ENCODE peak calls at places on chromosomes 6 and 20, in four cellular contexts. One of them, this sample, is unnamed.

GRCh38 chr6:159819932-159820640 is 20.0 kb downstream of the PNLDC1 start:
- DNase-seq in IMR-90: no peak
- DNase-seq in HepG2: no peak
- DNase-seq in K562: no peak
- DNase-seq in this sample: no peak

GRCh38 chr20:57514273-57514751 is 10.6 kb downstream of the CTCFL start:
- DNase-seq in IMR-90: peak; percentile 64
- DNase-seq in HepG2: peak; percentile 73
- DNase-seq in K562: peak; percentile 43
- DNase-seq in this sample: peak; percentile 77

GRCh38 chr20:2866236-2866635 is 7.0 kb upstream of the PTPRA start:
- DNase-seq in IMR-90: no peak
- DNase-seq in HepG2: no peak
- DNase-seq in K562: no peak
- DNase-seq in this sample: no peak

GRCh38 chr20:62980970-62981369 is 25.8 kb downstream of the BHLHE23 start:
- DNase-seq in IMR-90: no peak
- DNase-seq in HepG2: no peak
- DNase-seq in K562: no peak
- DNase-seq in this sample: peak; percentile 73

GRCh38 chr6:63804381-63804956 is 168.9 kb downstream of the PHF3 start:
- DNase-seq in IMR-90: peak; percentile 95
- DNase-seq in HepG2: no peak
- DNase-seq in K562: no peak
- DNase-seq in this sample: peak; percentile 57

GRCh38 chr6:149323925-149324324 is 6.4 kb downstream of the TAB2 start:
- DNase-seq in IMR-90: no peak
- DNase-seq in HepG2: no peak
- DNase-seq in K562: no peak
- DNase-seq in this sample: no peak

GRCh38 chr6:7112741-7113313 is 5.1 kb downstream of the RREB1 start:
- DNase-seq in IMR-90: no peak
- DNase-seq in HepG2: peak; percentile 69
- DNase-seq in K562: no peak
- DNase-seq in this sample: peak; percentile 23

GRCh38 chr6:127963495-127963894 is 62.6 kb upstream of the THEMIS start:
- DNase-seq in IMR-90: no peak
- DNase-seq in HepG2: no peak
- DNase-seq in K562: no peak
- DNase-seq in this sample: no peak

GRCh38 chr20:40687384-40688128 is 1.5 kb downstream of the MAFB start:
- DNase-seq in IMR-90: no peak
- DNase-seq in HepG2: no peak
- DNase-seq in K562: no peak
- DNase-seq in this sample: peak; percentile 67

GRCh38 chr20:507933-508332 is 35.7 kb downstream of the CSNK2A1 start:
- DNase-seq in IMR-90: peak; percentile 53
- DNase-seq in HepG2: no peak
- DNase-seq in K562: no peak
- DNase-seq in this sample: no peak

GRCh38 chr20:462199-462991 is at the start of gene TBC1D20:
- DNase-seq in IMR-90: peak; percentile 84
- DNase-seq in HepG2: peak; percentile 87
- DNase-seq in K562: peak; percentile 89
- DNase-seq in this sample: peak; percentile 95

GRCh38 chr20:24587384-24588046 is 118.1 kb downstream of the SYNDIG1 start:
- DNase-seq in IMR-90: no peak
- DNase-seq in HepG2: no peak
- DNase-seq in K562: no peak
- DNase-seq in this sample: peak; percentile 86

GRCh38 chr6:100152201-100152600 is 158.2 kb upstream of the MCHR2 start:
- DNase-seq in IMR-90: no peak
- DNase-seq in HepG2: no peak
- DNase-seq in K562: no peak
- DNase-seq in this sample: no peak

GRCh38 chr20:19260412-19261090 is 48.1 kb downstream of the SLC24A3 start:
- DNase-seq in IMR-90: no peak
- DNase-seq in HepG2: no peak
- DNase-seq in K562: no peak
- DNase-seq in this sample: no peak

GRCh38 chr20:33651562-33652048 is 10.5 kb upstream of the C20orf144 start:
- DNase-seq in IMR-90: no peak
- DNase-seq in HepG2: no peak
- DNase-seq in K562: no peak
- DNase-seq in this sample: no peak

GRCh38 chr6:54525731-54526130 is 217.5 kb downstream of the TINAG start:
- DNase-seq in IMR-90: peak; percentile 26
- DNase-seq in HepG2: no peak
- DNase-seq in K562: no peak
- DNase-seq in this sample: no peak

GRCh38 chr6:21337263-21337662 is 256.3 kb upstream of the SOX4 start:
- DNase-seq in IMR-90: no peak
- DNase-seq in HepG2: no peak
- DNase-seq in K562: no peak
- DNase-seq in this sample: no peak

GRCh38 chr6:71250050-71250689 is 38.4 kb upstream of the OGFRL1 start:
- DNase-seq in IMR-90: peak; percentile 87
- DNase-seq in HepG2: no peak
- DNase-seq in K562: no peak
- DNase-seq in this sample: no peak

GRCh38 chr6:56986611-56987010 is 31.7 kb downstream of the BEND6 start:
- DNase-seq in IMR-90: no peak
- DNase-seq in HepG2: no peak
- DNase-seq in K562: no peak
- DNase-seq in this sample: no peak

GRCh38 chr6:35727206-35727934 is 9.5 kb upstream of the ARMC12 start:
- DNase-seq in IMR-90: peak; percentile 60
- DNase-seq in HepG2: peak; percentile 65
- DNase-seq in K562: peak; percentile 81
- DNase-seq in this sample: peak; percentile 89

GRCh38 chr6:35727935-35728662 is 8.7 kb upstream of the ARMC12 start:
- DNase-seq in IMR-90: peak; percentile 94
- DNase-seq in HepG2: peak; percentile 76
- DNase-seq in K562: peak; percentile 93
- DNase-seq in this sample: peak; percentile 89

GRCh38 chr6:35729722-35730121 is 7.1 kb upstream of the ARMC12 start:
- DNase-seq in IMR-90: no peak
- DNase-seq in HepG2: no peak
- DNase-seq in K562: no peak
- DNase-seq in this sample: no peak

GRCh38 chr6:35729349-35729678 is 7.5 kb upstream of the ARMC12 start:
- DNase-seq in IMR-90: no peak
- DNase-seq in HepG2: no peak
- DNase-seq in K562: no peak
- DNase-seq in this sample: no peak

DNA sequence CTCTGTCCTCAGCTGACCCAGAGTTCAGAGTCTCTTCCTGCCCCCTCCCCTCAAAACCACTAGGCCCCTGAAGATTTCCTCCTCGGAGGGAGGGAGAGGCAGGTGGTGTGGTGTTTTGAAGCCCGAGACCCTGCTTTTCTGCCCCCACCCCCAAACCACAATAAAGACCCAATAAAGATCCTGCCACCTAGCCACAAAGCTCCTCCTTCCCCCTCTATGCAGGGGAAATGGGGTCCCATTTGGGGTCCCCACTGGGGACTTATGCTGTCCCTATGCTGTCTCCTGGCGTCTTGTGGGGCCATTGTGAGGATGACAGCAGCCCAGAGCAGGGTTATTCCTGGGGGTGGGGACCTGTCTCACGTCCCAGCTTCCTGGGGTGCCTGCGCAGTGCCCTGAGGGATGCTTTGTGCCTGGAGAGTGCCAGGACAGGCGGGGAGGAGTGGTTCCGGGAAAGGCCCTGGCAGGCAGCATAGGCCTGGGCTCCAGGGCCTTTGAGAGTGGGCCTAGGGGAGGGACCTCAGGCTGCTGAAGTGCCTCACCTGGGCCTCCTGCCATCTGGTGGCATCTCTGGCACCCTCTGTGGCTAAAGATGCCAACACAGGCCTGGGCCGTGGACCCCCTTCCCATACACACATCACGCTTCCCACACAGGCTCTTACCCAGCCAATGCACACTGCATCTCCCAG is 8.0 kb upstream of the ARMC12 start:
- DNase-seq in IMR-90: no peak
- DNase-seq in HepG2: no peak
- DNase-seq in K562: no peak
- DNase-seq in this sample: peak; percentile 42
- TF ChIP-seq MXI1 in IMR-90: no peak
- TF ChIP-seq MXI1 in HepG2: no peak
- TF ChIP-seq MXI1 in K562: no peak
- TF ChIP-seq MXI1 in this sample: no peak

DNA sequence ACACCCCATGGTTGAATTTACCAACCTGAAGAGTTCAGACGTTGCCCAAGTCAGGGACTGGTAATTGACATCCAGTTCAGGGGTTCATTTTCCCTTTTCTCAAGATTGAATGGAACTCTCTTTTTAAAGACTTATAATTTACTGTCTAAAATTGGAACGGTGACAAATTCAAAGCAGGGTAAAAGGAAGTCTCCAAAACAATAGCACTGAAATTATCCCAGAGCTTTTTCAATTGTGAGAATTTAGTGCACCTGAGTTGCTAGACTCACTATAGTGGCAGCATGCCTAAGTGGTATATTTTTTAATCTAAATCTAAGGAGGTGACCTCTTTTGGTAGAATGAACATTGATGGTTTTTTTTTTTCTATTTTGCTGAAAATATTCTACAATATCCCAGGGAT is 90.9 kb upstream of the PREP start:
- DNase-seq in IMR-90: no peak
- DNase-seq in HepG2: no peak
- DNase-seq in K562: no peak
- DNase-seq in this sample: no peak
- TF ChIP-seq MXI1 in IMR-90: no peak
- TF ChIP-seq MXI1 in HepG2: no peak
- TF ChIP-seq MXI1 in K562: no peak
- TF ChIP-seq MXI1 in this sample: no peak

GRCh38 chr20:54173653-54174451 is at the start of gene CYP24A1:
- DNase-seq in IMR-90: no peak
- DNase-seq in HepG2: peak; percentile 80
- DNase-seq in K562: no peak
- DNase-seq in this sample: peak; percentile 52
- TF ChIP-seq MXI1 in IMR-90: no peak
- TF ChIP-seq MXI1 in HepG2: no peak
- TF ChIP-seq MXI1 in K562: no peak
- TF ChIP-seq MXI1 in this sample: no peak

GRCh38 chr6:38349795-38350194 is 289.9 kb downstream of the BTBD9 start:
- DNase-seq in IMR-90: peak; percentile 90
- DNase-seq in HepG2: no peak
- DNase-seq in K562: no peak
- DNase-seq in this sample: no peak
- TF ChIP-seq MXI1 in IMR-90: no peak
- TF ChIP-seq MXI1 in HepG2: no peak
- TF ChIP-seq MXI1 in K562: no peak
- TF ChIP-seq MXI1 in this sample: no peak

GRCh38 chr20:53681352-53682212 is 87.9 kb upstream of the ZNF217 start:
- DNase-seq in IMR-90: no peak
- DNase-seq in HepG2: peak; percentile 35
- DNase-seq in K562: no peak
- DNase-seq in this sample: no peak
- TF ChIP-seq MXI1 in IMR-90: no peak
- TF ChIP-seq MXI1 in HepG2: no peak
- TF ChIP-seq MXI1 in K562: no peak
- TF ChIP-seq MXI1 in this sample: no peak